ENCODE peak calls at places on chromosomes 7 and 10, in four cellular contexts. Q is upper lobe of left lung, F is HepG2, J is HCT116. X is an unnamed sample.

GRCh38 chr7:4177001-4177400 is 505.1 kb upstream of the FOXK1 start:
- DNase-seq in F (no peak), Q (no peak), J (no peak), X (no peak)

GRCh38 chr10:70032667-70033066 is 20.0 kb upstream of the MACROH2A2 start:
- DNase-seq in Q (no peak), J (no peak), F (no peak), X (no peak)

GRCh38 chr7:42012786-42013360 is 224.1 kb downstream of the GLI3 start:
- DNase-seq in F (no peak), J (no peak), Q (no peak), X (no peak)

GRCh38 chr7:26588511-26588910 is 275.9 kb downstream of the SKAP2 start:
- DNase-seq in F (no peak), J (no peak), Q (no peak), X (peak; percentile 74)

GRCh38 chr7:75876126-75876881 is 2.5 kb upstream of the RHBDD2 start:
- DNase-seq in J (no peak), Q (peak; percentile 60), F (no peak), X (no peak)

GRCh38 chr10:83274088-83274487 is 865.2 kb upstream of the GHITM start:
- DNase-seq in J (no peak), F (no peak), Q (no peak), X (no peak)

GRCh38 chr10:133034092-133034491 is 53.6 kb upstream of the ADGRA1 start:
- DNase-seq in J (no peak), Q (no peak), F (no peak), X (no peak)

GRCh38 chr10:47261121-47261520 is 38.9 kb upstream of the GDF10 start:
- DNase-seq in F (no peak), J (no peak), Q (no peak), X (no peak)

GRCh38 chr10:48608279-48608681 is 3.4 kb upstream of the ARHGAP22 start:
- DNase-seq in J (peak; percentile 34), Q (peak; percentile 42), F (peak; percentile 6), X (peak; percentile 77)

GRCh38 chr7:152894295-152895170 is 135.0 kb downstream of the ACTR3B start:
- DNase-seq in J (no peak), Q (no peak), F (peak; percentile 21), X (no peak)

GRCh38 chr7:149707448-149707886 is 65.9 kb downstream of the ZNF467 start:
- DNase-seq in J (no peak), F (peak; percentile 18), Q (no peak), X (peak; percentile 70)

GRCh38 chr7:111312966-111313365 is 222.0 kb downstream of the LRRN3 start:
- DNase-seq in J (no peak), F (peak; percentile 13), Q (no peak), X (no peak)

GRCh38 chr10:124066744-124067714 is 26.4 kb downstream of the CHST15 start:
- DNase-seq in Q (no peak), J (no peak), F (no peak), X (no peak)

GRCh38 chr10:72315054-72315453 is 39.7 kb downstream of the DNAJB12 start:
- DNase-seq in J (no peak), Q (no peak), F (no peak), X (no peak)

GRCh38 chr10:126422561-126422960 is 34.3 kb upstream of the ADAM12 start:
- DNase-seq in J (no peak), F (no peak), Q (no peak), X (no peak)

GRCh38 chr7:16323313-16323712 is 98.0 kb downstream of the CRPPA start:
- DNase-seq in Q (no peak), J (no peak), F (no peak), X (no peak)

GRCh38 chr10:70337201-70337651 is 45.2 kb downstream of the LRRC20 start:
- DNase-seq in Q (no peak), J (no peak), F (no peak), X (no peak)

GRCh38 chr7:138226001-138226476 is 149.8 kb downstream of the AKR1D1 start:
- DNase-seq in F (peak; percentile 59), Q (peak; percentile 22), J (no peak), X (no peak)

GRCh38 chr10:77043364-77043763 is 594.2 kb downstream of the KCNMA1 start:
- DNase-seq in Q (no peak), F (no peak), J (no peak), X (no peak)

GRCh38 chr10:60348982-60349381 is 40.7 kb downstream of the ANK3 start:
- DNase-seq in F (no peak), Q (no peak), J (no peak), X (no peak)

GRCh38 chr10:125161570-125162139 is 1.3 kb upstream of the CTBP2 start:
- DNase-seq in Q (no peak), F (no peak), J (no peak), X (no peak)

GRCh38 chr10:83229991-83230390 is 909.3 kb upstream of the GHITM start:
- DNase-seq in Q (no peak), F (no peak), J (no peak), X (no peak)

GRCh38 chr10:69736866-69737641 is 64.7 kb upstream of the COL13A1 start:
- DNase-seq in J (no peak), F (no peak), Q (no peak), X (no peak)

GRCh38 chr7:117012284-117013174 is 59.2 kb downstream of the ST7 start:
- DNase-seq in Q (no peak), F (peak; percentile 22), J (peak; percentile 16), X (no peak)

GRCh38 chr7:19410096-19410495 is 264.9 kb upstream of the FERD3L start:
- DNase-seq in F (no peak), J (no peak), Q (no peak), X (no peak)

GRCh38 chr7:132518102-132518838 is 58.0 kb downstream of the PLXNA4 start:
- DNase-seq in Q (no peak), J (peak; percentile 29), F (peak; percentile 20), X (no peak)

GRCh38 chr10:89465196-89465595 is 50.8 kb downstream of the IFIT5 start:
- DNase-seq in F (no peak), J (no peak), Q (no peak), X (no peak)

GRCh38 chr10:89458760-89459159 is 44.4 kb downstream of the IFIT5 start:
- DNase-seq in J (no peak), F (no peak), Q (no peak), X (no peak)

GRCh38 chr10:89466599-89467035 is 52.2 kb downstream of the IFIT5 start:
- DNase-seq in Q (no peak), F (peak; percentile 18), J (peak; percentile 44), X (no peak)

GRCh38 chr10:89468625-89469024 is 54.3 kb downstream of the IFIT5 start:
- DNase-seq in J (no peak), Q (no peak), F (no peak), X (no peak)

DNA sequence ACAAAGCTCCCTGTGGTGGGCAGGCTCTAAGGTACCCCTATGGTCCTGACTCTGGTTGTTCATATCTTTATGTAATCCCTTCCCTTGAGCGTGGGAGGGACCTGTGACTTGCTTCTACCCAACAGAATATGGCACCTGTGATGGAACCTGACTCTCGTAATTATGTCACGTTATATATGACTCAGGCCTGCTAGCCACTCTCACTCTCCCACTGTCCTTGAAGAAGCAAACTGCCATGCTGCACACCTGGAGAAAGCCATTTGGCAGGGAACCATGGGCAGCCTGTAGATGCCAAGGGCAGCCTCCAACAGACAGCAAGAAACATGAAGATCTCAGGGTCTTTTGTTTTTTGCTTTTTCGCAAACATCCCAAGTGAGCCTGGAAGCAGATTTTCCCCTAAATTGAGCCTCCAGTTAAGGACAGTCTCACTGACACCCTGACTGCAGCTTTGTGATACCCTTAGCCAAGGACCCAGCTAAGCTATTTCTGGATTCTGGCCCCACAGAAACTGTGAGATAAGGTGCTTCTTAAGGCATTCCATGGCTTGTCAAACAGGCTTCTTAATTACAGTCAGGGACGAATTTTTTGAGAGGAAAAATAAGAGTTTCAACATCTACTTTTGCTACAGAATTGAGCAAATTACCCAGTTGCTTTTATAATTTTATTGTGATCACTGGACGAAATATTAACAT is 49.6 kb downstream of the IFIT5 start:
- DNase-seq in J (no peak), Q (no peak), F (no peak), X (no peak)
- TF ChIP-seq POLR2AphosphoS5 in J (no peak), Q (no peak), F (no peak), X (no peak)

DNA sequence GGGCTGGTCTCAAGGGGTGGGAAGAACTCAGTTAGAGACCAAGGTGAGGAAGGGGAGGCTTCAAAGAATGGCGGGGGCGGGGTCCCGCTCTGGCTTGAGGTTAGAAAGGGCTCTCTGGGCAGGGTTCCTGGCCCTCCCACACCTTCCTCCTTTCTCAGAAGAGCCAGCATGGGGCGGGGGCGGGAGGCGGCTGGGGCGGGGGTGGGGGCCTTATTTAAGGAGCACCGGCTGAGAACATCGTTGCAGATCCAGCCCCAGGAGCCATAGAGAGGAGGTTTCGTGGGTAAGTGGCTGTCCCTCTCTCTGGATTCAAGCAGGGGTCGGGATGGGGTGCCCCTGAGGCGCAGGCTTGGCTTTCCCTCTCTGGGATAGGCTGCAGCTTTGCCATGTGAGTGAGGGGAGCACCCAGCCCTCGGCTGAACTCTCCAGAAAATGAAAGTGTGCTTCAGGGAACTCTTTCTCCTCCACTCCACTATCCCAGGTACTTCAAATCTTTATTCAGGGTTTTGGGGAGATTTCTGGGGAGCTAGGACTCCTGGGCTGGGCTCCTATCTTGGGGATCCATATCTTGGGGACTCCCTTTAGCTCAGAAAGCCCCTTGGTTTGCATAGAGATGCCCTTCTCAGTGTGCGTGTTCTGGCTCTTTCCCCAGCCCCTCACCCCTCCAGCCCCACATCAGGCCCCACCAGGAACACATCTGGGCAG is 3.3 kb upstream of the CUEDC2 start:
- DNase-seq in F (no peak), J (no peak), Q (peak; percentile 61), X (no peak)
- TF ChIP-seq POLR2A in F (no peak), J (no peak), Q (no peak), X (no peak)

GRCh38 chr7:66617295-66617694 is 11.4 kb upstream of the KCTD7 start:
- DNase-seq in J (no peak), F (no peak), Q (no peak), X (no peak)
- TF ChIP-seq POLR2AphosphoS5 in J (no peak), F (no peak), Q (no peak), X (no peak)

DNA sequence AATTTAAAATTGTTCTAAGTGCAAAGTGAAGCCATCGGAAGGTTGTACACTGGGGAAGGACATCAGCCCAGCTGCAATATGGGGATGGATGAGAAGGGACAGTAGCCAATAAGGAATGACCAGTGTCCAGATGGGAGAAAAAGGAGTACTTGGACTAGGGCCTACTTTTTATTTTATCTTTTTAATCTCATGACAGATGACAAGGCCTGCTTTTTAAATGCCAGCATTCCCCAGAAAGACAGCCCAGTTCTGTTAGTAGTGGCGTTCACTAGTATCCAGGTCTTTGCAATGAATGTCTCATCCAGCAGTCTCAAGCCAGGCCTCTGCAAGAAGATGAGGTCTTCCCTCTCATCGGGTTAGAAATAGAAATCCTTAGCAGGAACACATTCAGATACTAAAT is 228.0 kb downstream of the ARHGAP21 start:
- DNase-seq in J (no peak), Q (no peak), F (no peak), X (no peak)
- TF ChIP-seq POLR2A in J (no peak), Q (no peak), F (no peak), X (no peak)